ENCODE peak calls at places on chromosomes 1 and 21, in ten cellular contexts. G, L, S, P, Y, W, H, J, D and U are unnamed samples.

GRCh38 chr21:15625363-15625762 is 104.4 kb upstream of the USP25 start:
- DNase-seq in J (no peak), S (no peak), Y (no peak), L (no peak), P (no peak), W (no peak), G (no peak), D (no peak), H (no peak), U (no peak)

GRCh38 chr1:7634841-7635240 is 136.3 kb upstream of the VAMP3 start:
- DNase-seq in S (no peak), J (no peak), P (no peak), D (no peak), G (no peak), L (no peak), W (no peak), H (no peak), Y (no peak), U (no peak)

GRCh38 chr1:233598891-233599541 is 14.9 kb upstream of the KCNK1 start:
- DNase-seq in Y (no peak), P (no peak), D (no peak), S (no peak), H (no peak), G (no peak), W (no peak), J (no peak), L (no peak), U (peak; percentile 26)

GRCh38 chr1:245807306-245807705 is 652.5 kb downstream of the KIF26B start:
- DNase-seq in J (no peak), S (no peak), P (no peak), L (no peak), W (no peak), D (no peak), G (peak; percentile 52), H (no peak), Y (no peak), U (peak; percentile 46)

GRCh38 chr1:245512181-245512888 is 357.6 kb downstream of the KIF26B start:
- DNase-seq in D (no peak), Y (no peak), P (no peak), S (no peak), G (no peak), L (no peak), H (no peak), J (no peak), W (no peak), U (no peak)

GRCh38 chr1:153465728-153466625 is 5.5 kb upstream of the S100A7 start:
- DNase-seq in D (peak; percentile 47), L (no peak), H (peak; percentile 79), G (peak; percentile 62), P (peak; percentile 12), J (no peak), W (peak; percentile 42), S (no peak), Y (peak; percentile 32), U (peak; percentile 53)

GRCh38 chr1:102872097-102872496 is 236.2 kb downstream of the COL11A1 start:
- DNase-seq in W (no peak), S (no peak), P (no peak), H (no peak), D (no peak), Y (no peak), L (no peak), J (no peak), G (no peak), U (no peak)

GRCh38 chr1:233394860-233395717 is 67.6 kb downstream of the MAP3K21 start:
- DNase-seq in G (peak; percentile 5), J (no peak), D (no peak), H (peak; percentile 47), W (no peak), L (peak; percentile 15), P (peak; percentile 33), Y (peak; percentile 54), S (no peak), U (no peak)

GRCh38 chr1:54107131-54107530 is 45.7 kb downstream of the CDCP2 start:
- DNase-seq in H (no peak), W (no peak), Y (no peak), D (no peak), P (no peak), G (no peak), L (no peak), S (no peak), J (no peak), U (no peak)

GRCh38 chr1:19505694-19506457 is 20.5 kb upstream of the CAPZB start:
- DNase-seq in Y (no peak), S (no peak), P (no peak), G (no peak), D (no peak), W (no peak), J (no peak), H (no peak), L (no peak), U (no peak)

GRCh38 chr1:205961970-205962820 is 18.9 kb upstream of the SLC26A9 start:
- DNase-seq in W (no peak), P (no peak), Y (no peak), L (peak; percentile 25), J (no peak), D (no peak), S (no peak), H (no peak), G (no peak), U (no peak)

GRCh38 chr21:41957991-41958766 is 4.4 kb upstream of the C2CD2 start:
- DNase-seq in W (peak; percentile 61), J (no peak), P (peak; percentile 80), L (no peak), Y (peak; percentile 61), D (peak; percentile 61), G (no peak), S (peak; percentile 44), H (peak; percentile 66), U (no peak)

GRCh38 chr1:178037510-178038253 is 56.2 kb upstream of the RASAL2 start:
- DNase-seq in P (peak; percentile 67), J (peak; percentile 84), Y (peak; percentile 40), S (peak; percentile 58), D (peak; percentile 88), G (no peak), W (peak; percentile 90), L (peak; percentile 48), H (peak; percentile 61), U (no peak)

GRCh38 chr1:24567792-24568388 is 12.0 kb downstream of the NCMAP start:
- DNase-seq in P (peak; percentile 92), Y (no peak), J (no peak), H (no peak), W (peak; percentile 87), L (peak; percentile 81), S (peak; percentile 94), D (peak; percentile 76), G (no peak), U (no peak)

GRCh38 chr1:30511563-30512252 is 211.7 kb downstream of the MATN1 start:
- DNase-seq in H (no peak), D (no peak), Y (no peak), L (no peak), S (peak; percentile 0), G (no peak), J (no peak), W (peak; percentile 11), P (no peak), U (no peak)

DNA sequence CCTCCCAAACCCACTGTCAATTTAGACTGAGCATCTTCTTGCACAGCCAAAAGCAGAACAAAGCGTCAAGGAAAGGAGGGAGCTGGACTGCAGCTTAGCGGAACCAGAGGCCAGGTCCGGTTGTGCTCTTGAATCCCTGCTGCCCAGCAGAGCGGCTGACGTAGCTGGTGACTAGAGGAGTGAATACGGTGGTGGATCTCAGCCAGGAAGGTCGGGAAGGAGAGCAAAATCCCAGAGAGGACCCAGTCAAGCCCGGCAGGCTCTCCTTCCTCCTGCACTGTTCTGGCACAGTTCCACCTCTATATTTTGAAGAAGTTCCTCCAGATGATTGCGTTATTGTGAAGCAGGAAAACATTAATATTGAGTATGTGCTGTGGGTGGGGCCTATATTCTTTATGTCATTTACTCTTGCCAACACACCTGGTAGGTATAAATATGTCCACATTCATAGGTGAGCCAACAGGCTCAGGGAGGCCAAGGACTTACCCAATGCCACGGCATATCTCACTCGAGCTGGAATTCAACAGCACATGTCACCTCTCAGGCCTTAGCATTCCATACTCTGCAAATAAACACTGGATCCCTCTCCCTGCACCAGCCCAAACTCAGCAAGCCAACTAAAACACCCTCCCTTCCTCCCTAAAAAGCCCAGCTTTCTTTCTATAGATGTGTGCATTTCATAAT is 23.6 kb upstream of the ABCB10 start:
- DNase-seq in J (no peak), W (peak; percentile 58), G (no peak), P (peak; percentile 50), L (no peak), Y (no peak), S (peak; percentile 31), H (no peak), D (peak; percentile 30), U (no peak)
- TF ChIP-seq POLR2AphosphoS5 in J (no peak), W (no peak), G (no peak), P (no peak), L (peak; percentile 6), Y (no peak), S (no peak), H (no peak), D (no peak), U (no peak)

DNA sequence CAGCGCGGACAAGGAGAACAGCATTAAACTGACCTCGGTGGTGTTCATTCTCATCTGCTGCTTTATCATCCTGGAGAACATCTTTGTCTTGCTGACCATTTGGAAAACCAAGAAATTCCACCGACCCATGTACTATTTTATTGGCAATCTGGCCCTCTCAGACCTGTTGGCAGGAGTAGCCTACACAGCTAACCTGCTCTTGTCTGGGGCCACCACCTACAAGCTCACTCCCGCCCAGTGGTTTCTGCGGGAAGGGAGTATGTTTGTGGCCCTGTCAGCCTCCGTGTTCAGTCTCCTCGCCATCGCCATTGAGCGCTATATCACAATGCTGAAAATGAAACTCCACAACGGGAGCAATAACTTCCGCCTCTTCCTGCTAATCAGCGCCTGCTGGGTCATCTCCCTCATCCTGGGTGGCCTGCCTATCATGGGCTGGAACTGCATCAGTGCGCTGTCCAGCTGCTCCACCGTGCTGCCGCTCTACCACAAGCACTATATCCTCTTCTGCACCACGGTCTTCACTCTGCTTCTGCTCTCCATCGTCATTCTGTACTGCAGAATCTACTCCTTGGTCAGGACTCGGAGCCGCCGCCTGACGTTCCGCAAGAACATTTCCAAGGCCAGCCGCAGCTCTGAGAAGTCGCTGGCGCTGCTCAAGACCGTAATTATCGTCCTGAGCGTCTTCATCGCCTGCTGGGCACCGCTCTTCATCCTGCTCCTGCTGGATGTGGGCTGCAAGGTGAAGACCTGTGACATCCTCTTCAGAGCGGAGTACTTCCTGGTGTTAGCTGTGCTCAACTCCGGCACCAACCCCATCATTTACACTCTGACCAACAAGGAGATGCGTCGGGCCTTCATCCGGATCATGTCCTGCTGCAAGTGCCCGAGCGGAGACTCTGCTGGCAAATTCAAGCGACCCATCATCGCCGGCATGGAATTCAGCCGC is 2.5 kb downstream of the S1PR1 start:
- DNase-seq in Y (no peak), L (no peak), G (no peak), W (no peak), J (no peak), D (no peak), P (no peak), H (no peak), S (no peak), U (no peak)
- TF ChIP-seq POLR2A in Y (no peak), L (no peak), G (no peak), W (no peak), J (no peak), D (no peak), P (no peak), H (no peak), S (no peak), U (peak; percentile 17)

GRCh38 chr1:1763657-1764621 is 14.3 kb downstream of the NADK start:
- DNase-seq in P (no peak), S (peak; percentile 86), G (no peak), L (no peak), W (peak; percentile 52), D (no peak), Y (no peak), H (no peak), J (no peak), U (no peak)
- TF ChIP-seq POLR2AphosphoS5 in P (no peak), S (peak; percentile 80), G (no peak), L (no peak), W (no peak), D (no peak), Y (no peak), H (no peak), J (peak; percentile 91), U (no peak)

GRCh38 chr1:234602334-234603220 is 7.4 kb downstream of the IRF2BP2 start:
- DNase-seq in L (peak; percentile 76), G (no peak), H (peak; percentile 54), D (peak; percentile 59), Y (peak; percentile 88), P (peak; percentile 95), J (no peak), S (peak; percentile 61), W (peak; percentile 43), U (no peak)
- TF ChIP-seq POLR2A in L (peak; percentile 63), G (peak; percentile 74), H (peak; percentile 72), D (peak; percentile 79), Y (no peak), P (peak; percentile 88), J (no peak), S (no peak), W (peak; percentile 25), U (peak; percentile 38)